ENCODE peak calls at places on chromosomes 4 and X, in six cellular contexts. One of them, this sample, is unnamed.

GRCh38 chr4:57073559-57073958 is 36.6 kb downstream of the IGFBP7 start:
- DNase-seq in NK-92 treated with Interleukin-12 subunit alpha and Interleukin-12 subunit beta, amount 100 ng/mL, for 24 hours: no peak
- DNase-seq in amygdala: no peak
- DNase-seq in T-helper 2 cell: no peak
- DNase-seq in activated CD4-positive, alpha-beta T cell treated with anti-CD3 and anti-CD28 coated beads, Interleukin-2, amount 50 U/mL, for 1 hour: no peak
- DNase-seq in COR-L47: no peak
- DNase-seq in this sample: no peak

GRCh38 chrX:1244164-1245076 is 24.2 kb upstream of the CSF2RA start:
- DNase-seq in activated CD4-positive, alpha-beta T cell treated with anti-CD3 and anti-CD28 coated beads, Interleukin-2, amount 50 U/mL, for 1 hour: no peak
- DNase-seq in COR-L47: no peak
- DNase-seq in NK-92 treated with Interleukin-12 subunit alpha and Interleukin-12 subunit beta, amount 100 ng/mL, for 24 hours: no peak
- DNase-seq in T-helper 2 cell: peak
- DNase-seq in amygdala: no peak
- DNase-seq in this sample: no peak

GRCh38 chr4:125739760-125740159 is 425.0 kb downstream of the FAT4 start:
- DNase-seq in T-helper 2 cell: no peak
- DNase-seq in amygdala: no peak
- DNase-seq in NK-92 treated with Interleukin-12 subunit alpha and Interleukin-12 subunit beta, amount 100 ng/mL, for 24 hours: no peak
- DNase-seq in activated CD4-positive, alpha-beta T cell treated with anti-CD3 and anti-CD28 coated beads, Interleukin-2, amount 50 U/mL, for 1 hour: no peak
- DNase-seq in COR-L47: no peak
- DNase-seq in this sample: no peak

GRCh38 chr4:162952232-162952631 is 214.5 kb downstream of the NAF1 start:
- DNase-seq in T-helper 2 cell: no peak
- DNase-seq in NK-92 treated with Interleukin-12 subunit alpha and Interleukin-12 subunit beta, amount 100 ng/mL, for 24 hours: peak
- DNase-seq in COR-L47: no peak
- DNase-seq in activated CD4-positive, alpha-beta T cell treated with anti-CD3 and anti-CD28 coated beads, Interleukin-2, amount 50 U/mL, for 1 hour: no peak
- DNase-seq in amygdala: no peak
- DNase-seq in this sample: no peak

GRCh38 chr4:37628977-37629609 is 57.1 kb downstream of the RELL1 start:
- DNase-seq in NK-92 treated with Interleukin-12 subunit alpha and Interleukin-12 subunit beta, amount 100 ng/mL, for 24 hours: no peak
- DNase-seq in COR-L47: no peak
- DNase-seq in activated CD4-positive, alpha-beta T cell treated with anti-CD3 and anti-CD28 coated beads, Interleukin-2, amount 50 U/mL, for 1 hour: no peak
- DNase-seq in T-helper 2 cell: no peak
- DNase-seq in amygdala: no peak
- DNase-seq in this sample: no peak

GRCh38 chr4:148092316-148093014 is 349.7 kb downstream of the NR3C2 start:
- DNase-seq in amygdala: no peak
- DNase-seq in COR-L47: no peak
- DNase-seq in activated CD4-positive, alpha-beta T cell treated with anti-CD3 and anti-CD28 coated beads, Interleukin-2, amount 50 U/mL, for 1 hour: no peak
- DNase-seq in NK-92 treated with Interleukin-12 subunit alpha and Interleukin-12 subunit beta, amount 100 ng/mL, for 24 hours: no peak
- DNase-seq in T-helper 2 cell: no peak
- DNase-seq in this sample: no peak

GRCh38 chrX:40201486-40201885 is 103.7 kb upstream of the BCOR start:
- DNase-seq in NK-92 treated with Interleukin-12 subunit alpha and Interleukin-12 subunit beta, amount 100 ng/mL, for 24 hours: no peak
- DNase-seq in amygdala: no peak
- DNase-seq in T-helper 2 cell: peak
- DNase-seq in COR-L47: no peak
- DNase-seq in activated CD4-positive, alpha-beta T cell treated with anti-CD3 and anti-CD28 coated beads, Interleukin-2, amount 50 U/mL, for 1 hour: no peak
- DNase-seq in this sample: no peak

GRCh38 chr4:113979157-113979972 is at the start of gene ARSJ:
- DNase-seq in T-helper 2 cell: peak
- DNase-seq in amygdala: no peak
- DNase-seq in NK-92 treated with Interleukin-12 subunit alpha and Interleukin-12 subunit beta, amount 100 ng/mL, for 24 hours: no peak
- DNase-seq in COR-L47: peak
- DNase-seq in activated CD4-positive, alpha-beta T cell treated with anti-CD3 and anti-CD28 coated beads, Interleukin-2, amount 50 U/mL, for 1 hour: peak
- DNase-seq in this sample: no peak

GRCh38 chrX:40734956-40735317 is 405 bp downstream of the MED14 start:
- DNase-seq in amygdala: no peak
- DNase-seq in COR-L47: no peak
- DNase-seq in activated CD4-positive, alpha-beta T cell treated with anti-CD3 and anti-CD28 coated beads, Interleukin-2, amount 50 U/mL, for 1 hour: peak
- DNase-seq in NK-92 treated with Interleukin-12 subunit alpha and Interleukin-12 subunit beta, amount 100 ng/mL, for 24 hours: peak
- DNase-seq in T-helper 2 cell: peak
- DNase-seq in this sample: no peak

GRCh38 chr4:69497886-69498395 is 2.2 kb upstream of the UGT2B4 start:
- DNase-seq in T-helper 2 cell: no peak
- DNase-seq in NK-92 treated with Interleukin-12 subunit alpha and Interleukin-12 subunit beta, amount 100 ng/mL, for 24 hours: no peak
- DNase-seq in COR-L47: no peak
- DNase-seq in amygdala: no peak
- DNase-seq in activated CD4-positive, alpha-beta T cell treated with anti-CD3 and anti-CD28 coated beads, Interleukin-2, amount 50 U/mL, for 1 hour: no peak
- DNase-seq in this sample: no peak

GRCh38 chr4:170667814-170668213 is 578.1 kb upstream of the AADAT start:
- DNase-seq in COR-L47: no peak
- DNase-seq in amygdala: no peak
- DNase-seq in activated CD4-positive, alpha-beta T cell treated with anti-CD3 and anti-CD28 coated beads, Interleukin-2, amount 50 U/mL, for 1 hour: no peak
- DNase-seq in NK-92 treated with Interleukin-12 subunit alpha and Interleukin-12 subunit beta, amount 100 ng/mL, for 24 hours: no peak
- DNase-seq in T-helper 2 cell: no peak
- DNase-seq in this sample: no peak

GRCh38 chr4:183289688-183290087 is 30.4 kb downstream of the CLDN22 start:
- DNase-seq in activated CD4-positive, alpha-beta T cell treated with anti-CD3 and anti-CD28 coated beads, Interleukin-2, amount 50 U/mL, for 1 hour: no peak
- DNase-seq in COR-L47: no peak
- DNase-seq in amygdala: no peak
- DNase-seq in T-helper 2 cell: no peak
- DNase-seq in NK-92 treated with Interleukin-12 subunit alpha and Interleukin-12 subunit beta, amount 100 ng/mL, for 24 hours: no peak
- DNase-seq in this sample: no peak

GRCh38 chrX:71366674-71367256 is 608 bp downstream of the TAF1 start:
- DNase-seq in amygdala: no peak
- DNase-seq in T-helper 2 cell: peak
- DNase-seq in activated CD4-positive, alpha-beta T cell treated with anti-CD3 and anti-CD28 coated beads, Interleukin-2, amount 50 U/mL, for 1 hour: peak
- DNase-seq in COR-L47: no peak
- DNase-seq in NK-92 treated with Interleukin-12 subunit alpha and Interleukin-12 subunit beta, amount 100 ng/mL, for 24 hours: peak
- DNase-seq in this sample: peak

This sample was measured in memory B cell.